ENCODE peak calls at places on chromosomes 7 and 10, in nine cellular contexts. I, C, R, Z, E, D, F, N and W are unnamed samples.

GRCh38 chr10:8811201-8811600 is 756.7 kb downstream of the GATA3 start:
- DNase-seq in D (no peak), N (no peak), C (no peak), F (no peak), R (no peak), Z (peak; percentile 1), I (no peak), E (no peak), W (peak; percentile 10)

GRCh38 chr7:122006687-122007086 is 133.7 kb downstream of the PTPRZ1 start:
- DNase-seq in N (no peak), C (no peak), E (no peak), D (no peak), I (no peak), F (no peak), R (no peak), Z (no peak), W (peak; percentile 16)

GRCh38 chr7:40162516-40162915 is 27.7 kb downstream of the SUGCT start:
- DNase-seq in I (no peak), E (no peak), R (no peak), N (no peak), F (no peak), Z (no peak), C (no peak), D (no peak), W (no peak)

GRCh38 chr7:28830831-28831230 is 127.3 kb downstream of the TRIL start:
- DNase-seq in C (peak; percentile 43), E (no peak), Z (no peak), I (no peak), F (no peak), R (no peak), N (no peak), D (no peak), W (no peak)

GRCh38 chr10:92727141-92727540 is 37.4 kb downstream of the HHEX start:
- DNase-seq in C (no peak), D (no peak), R (no peak), E (no peak), F (no peak), Z (no peak), N (no peak), I (no peak), W (no peak)

GRCh38 chr10:50991496-50992355 is 82.6 kb upstream of the PRKG1 start:
- DNase-seq in E (no peak), Z (peak; percentile 68), I (no peak), C (no peak), N (peak; percentile 53), R (peak; percentile 22), D (peak; percentile 37), F (no peak), W (peak; percentile 10)

GRCh38 chr7:107687656-107688055 is 27.0 kb downstream of the SLC26A4 start:
- DNase-seq in F (no peak), D (peak; percentile 12), N (no peak), E (no peak), C (peak; percentile 26), Z (no peak), I (no peak), R (no peak), W (no peak)

GRCh38 chr10:3467052-3467906 is 294.7 kb upstream of the PITRM1 start:
- DNase-seq in I (peak; percentile 93), R (no peak), D (peak; percentile 99), Z (peak; percentile 100), E (no peak), C (peak; percentile 97), N (peak; percentile 71), F (no peak), W (peak; percentile 83)

GRCh38 chr10:35577915-35578607 is 27.1 kb upstream of the GJD4 start:
- DNase-seq in D (peak; percentile 66), Z (peak; percentile 78), E (no peak), F (no peak), I (no peak), N (no peak), C (peak; percentile 44), R (no peak), W (no peak)

GRCh38 chr7:7761340-7761973 is 43.0 kb upstream of the RPA3 start:
- DNase-seq in R (no peak), N (no peak), F (no peak), C (peak; percentile 78), I (no peak), E (no peak), Z (peak; percentile 74), D (peak; percentile 58), W (no peak)

GRCh38 chr7:41869596-41869995 is 166.7 kb upstream of the INHBA start:
- DNase-seq in D (no peak), F (no peak), N (no peak), C (no peak), Z (peak; percentile 49), I (no peak), R (no peak), E (no peak), W (no peak)

GRCh38 chr10:102869290-102870198 is at the start of gene AS3MT:
- DNase-seq in E (peak; percentile 75), C (no peak), Z (no peak), I (no peak), F (no peak), N (peak; percentile 52), R (peak; percentile 62), D (peak; percentile 22), W (peak; percentile 29)

GRCh38 chr7:1899201-1899600 is 229.1 kb downstream of the ELFN1 start:
- DNase-seq in F (no peak), C (peak; percentile 88), E (no peak), D (no peak), Z (peak; percentile 79), N (no peak), I (no peak), R (no peak), W (no peak)

GRCh38 chr7:25073451-25073850 is 51.6 kb downstream of the CYCS start:
- DNase-seq in I (no peak), D (peak; percentile 19), F (no peak), Z (peak; percentile 11), R (no peak), N (peak; percentile 78), E (no peak), C (peak; percentile 44), W (no peak)

GRCh38 chr10:61397175-61397986 is 55.8 kb downstream of the TMEM26 start:
- DNase-seq in C (peak; percentile 39), E (no peak), F (no peak), D (peak; percentile 49), I (no peak), R (no peak), Z (peak; percentile 47), N (no peak), W (no peak)

GRCh38 chr7:98862716-98863420 is 6.9 kb downstream of the TMEM130 start:
- DNase-seq in F (no peak), I (no peak), C (no peak), E (no peak), R (no peak), D (no peak), Z (no peak), N (no peak), W (no peak)

GRCh38 chr10:3132036-3133025 is 40.3 kb downstream of the PITRM1 start:
- DNase-seq in C (no peak), R (no peak), E (no peak), Z (peak; percentile 21), F (no peak), D (no peak), N (no peak), I (no peak), W (no peak)

GRCh38 chr10:6721964-6722615 is 142.0 kb upstream of the PRKCQ start:
- DNase-seq in I (peak; percentile 33), C (peak; percentile 92), E (no peak), D (peak; percentile 99), N (no peak), R (no peak), F (no peak), Z (peak; percentile 95), W (peak; percentile 59)

GRCh38 chr7:16421333-16422099 is at the start of gene CRPPA:
- DNase-seq in C (peak; percentile 50), D (peak; percentile 56), I (no peak), N (peak; percentile 31), E (peak; percentile 44), F (no peak), Z (peak; percentile 39), R (peak; percentile 56), W (peak; percentile 62)

GRCh38 chr10:88693392-88694020 is 12.5 kb upstream of the LIPK start:
- DNase-seq in I (no peak), N (no peak), F (no peak), R (no peak), Z (peak; percentile 43), D (peak; percentile 30), C (no peak), E (no peak), W (no peak)
- TF ChIP-seq CTCF in I (no peak), N (no peak), F (no peak), R (peak; percentile 26), Z (peak; percentile 39), D (peak; percentile 6), C (peak; percentile 42), E (peak; percentile 45), W (no peak)

GRCh38 chr7:69196593-69196992 is 401.7 kb upstream of the AUTS2 start:
- DNase-seq in F (no peak), R (no peak), Z (no peak), D (no peak), E (no peak), N (no peak), C (no peak), I (no peak), W (no peak)

GRCh38 chr7:69199661-69200060 is 398.6 kb upstream of the AUTS2 start:
- DNase-seq in E (no peak), F (no peak), Z (no peak), D (no peak), N (no peak), I (no peak), R (no peak), C (no peak), W (no peak)

GRCh38 chr7:69199048-69199447 is 399.2 kb upstream of the AUTS2 start:
- DNase-seq in E (no peak), F (no peak), R (no peak), I (no peak), N (no peak), C (no peak), D (no peak), Z (no peak), W (no peak)

GRCh38 chr7:69198250-69198649 is 400.0 kb upstream of the AUTS2 start:
- DNase-seq in F (no peak), E (no peak), R (no peak), D (no peak), N (no peak), C (no peak), I (no peak), Z (no peak), W (no peak)
- TF ChIP-seq CTCF in F (no peak), E (no peak), R (no peak), D (no peak), N (no peak), C (no peak), I (no peak), Z (no peak), W (no peak)

DNA sequence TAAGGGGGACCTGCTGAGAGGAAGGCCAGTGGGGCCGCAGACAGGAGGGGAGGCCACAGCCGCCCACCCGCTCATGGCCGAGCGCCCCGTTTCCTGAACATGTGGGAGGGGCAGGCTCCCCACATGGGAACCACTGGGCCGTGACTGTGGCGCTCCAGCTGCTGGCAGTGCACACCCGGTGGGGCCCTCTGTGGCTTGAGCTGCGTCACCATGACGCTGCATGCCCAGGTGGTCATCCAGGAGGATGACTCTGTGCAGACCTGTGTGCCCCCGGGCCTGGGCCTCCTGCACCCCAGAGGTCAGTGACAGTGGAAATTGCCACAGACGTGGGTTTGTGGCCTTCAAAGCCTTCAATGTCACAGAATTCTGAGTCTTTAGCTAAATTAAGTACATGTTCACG is 85.1 kb downstream of the MGMT start:
- DNase-seq in D (no peak), I (no peak), Z (no peak), R (no peak), C (no peak), N (no peak), F (peak; percentile 30), E (no peak), W (no peak)
- TF ChIP-seq CTCF in D (no peak), I (no peak), Z (no peak), R (no peak), C (no peak), N (no peak), F (no peak), E (no peak), W (no peak)

GRCh38 chr10:22244001-22244400 is 26.2 kb upstream of the EBLN1 start:
- DNase-seq in C (no peak), F (no peak), I (no peak), E (no peak), Z (no peak), N (no peak), R (no peak), D (no peak), W (peak; percentile 11)
- TF ChIP-seq CTCF in C (peak; percentile 16), F (no peak), I (no peak), E (no peak), Z (peak; percentile 5), N (no peak), R (no peak), D (peak; percentile 9), W (no peak)